ENCODE peak calls at places on chromosomes 6 and 20, in seven cellular contexts. One of them, this sample, is unnamed.

GRCh38 chr6:53300656-53301551 is 47.8 kb downstream of the ELOVL5 start:
- DNase-seq in suprapubic skin: no peak
- DNase-seq in A549: no peak
- DNase-seq in transverse colon: no peak
- DNase-seq in K562: no peak
- DNase-seq in ovary: no peak
- DNase-seq in sigmoid colon: no peak
- DNase-seq in this sample: no peak

GRCh38 chr20:13274311-13274965 is 53.4 kb downstream of the ISM1 start:
- DNase-seq in A549: no peak
- DNase-seq in sigmoid colon: no peak
- DNase-seq in suprapubic skin: no peak
- DNase-seq in ovary: no peak
- DNase-seq in K562: no peak
- DNase-seq in transverse colon: no peak
- DNase-seq in this sample: no peak

GRCh38 chr20:53773792-53774371 is 180.2 kb upstream of the ZNF217 start:
- DNase-seq in suprapubic skin: no peak
- DNase-seq in ovary: no peak
- DNase-seq in K562: no peak
- DNase-seq in transverse colon: no peak
- DNase-seq in A549: peak
- DNase-seq in sigmoid colon: no peak
- DNase-seq in this sample: no peak

GRCh38 chr6:154410215-154410614 is 53.6 kb upstream of the IPCEF1 start:
- DNase-seq in ovary: no peak
- DNase-seq in suprapubic skin: no peak
- DNase-seq in sigmoid colon: no peak
- DNase-seq in transverse colon: no peak
- DNase-seq in K562: no peak
- DNase-seq in A549: no peak
- DNase-seq in this sample: no peak

GRCh38 chr20:63567382-63568169 is 6.5 kb downstream of the HELZ2 start:
- DNase-seq in A549: no peak
- DNase-seq in transverse colon: peak
- DNase-seq in ovary: no peak
- DNase-seq in suprapubic skin: no peak
- DNase-seq in sigmoid colon: no peak
- DNase-seq in K562: no peak
- DNase-seq in this sample: no peak

GRCh38 chr20:62368629-62369507 is 1.8 kb upstream of the LAMA5 start:
- DNase-seq in transverse colon: peak
- DNase-seq in K562: peak
- DNase-seq in suprapubic skin: no peak
- DNase-seq in ovary: no peak
- DNase-seq in sigmoid colon: peak
- DNase-seq in A549: no peak
- DNase-seq in this sample: peak

GRCh38 chr6:166419268-166419667 is 36.5 kb upstream of the MPC1 start:
- DNase-seq in suprapubic skin: no peak
- DNase-seq in sigmoid colon: no peak
- DNase-seq in A549: no peak
- DNase-seq in ovary: no peak
- DNase-seq in K562: no peak
- DNase-seq in transverse colon: peak
- DNase-seq in this sample: no peak

GRCh38 chr20:10536531-10536930 is 101.4 kb downstream of the SLX4IP start:
- DNase-seq in suprapubic skin: no peak
- DNase-seq in A549: no peak
- DNase-seq in sigmoid colon: no peak
- DNase-seq in K562: no peak
- DNase-seq in transverse colon: no peak
- DNase-seq in ovary: no peak
- DNase-seq in this sample: no peak

GRCh38 chr20:63273635-63274380 is 1.2 kb downstream of the ARFGAP1 start:
- DNase-seq in transverse colon: no peak
- DNase-seq in sigmoid colon: no peak
- DNase-seq in A549: peak
- DNase-seq in suprapubic skin: no peak
- DNase-seq in ovary: no peak
- DNase-seq in K562: peak
- DNase-seq in this sample: no peak

GRCh38 chr20:46835418-46835817 is 59.2 kb upstream of the EYA2 start:
- DNase-seq in sigmoid colon: no peak
- DNase-seq in suprapubic skin: no peak
- DNase-seq in ovary: no peak
- DNase-seq in K562: no peak
- DNase-seq in transverse colon: no peak
- DNase-seq in A549: no peak
- DNase-seq in this sample: no peak

GRCh38 chr20:9407805-9408421 is 106.5 kb upstream of the LAMP5 start:
- DNase-seq in sigmoid colon: no peak
- DNase-seq in A549: peak
- DNase-seq in suprapubic skin: no peak
- DNase-seq in K562: peak
- DNase-seq in transverse colon: peak
- DNase-seq in ovary: peak
- DNase-seq in this sample: peak

GRCh38 chr6:151763938-151764680 is 43.4 kb upstream of the ESR1 start:
- DNase-seq in A549: peak
- DNase-seq in sigmoid colon: peak
- DNase-seq in K562: peak
- DNase-seq in transverse colon: peak
- DNase-seq in suprapubic skin: peak
- DNase-seq in ovary: peak
- DNase-seq in this sample: peak

GRCh38 chr6:90005048-90005827 is 111.0 kb downstream of the GJA10 start:
- DNase-seq in transverse colon: peak
- DNase-seq in suprapubic skin: no peak
- DNase-seq in K562: no peak
- DNase-seq in sigmoid colon: no peak
- DNase-seq in A549: no peak
- DNase-seq in ovary: no peak
- DNase-seq in this sample: no peak

GRCh38 chr6:38646166-38646565 is 6.4 kb upstream of the BTBD9 start:
- DNase-seq in sigmoid colon: no peak
- DNase-seq in K562: no peak
- DNase-seq in transverse colon: no peak
- DNase-seq in A549: no peak
- DNase-seq in ovary: no peak
- DNase-seq in suprapubic skin: no peak
- DNase-seq in this sample: no peak

GRCh38 chr6:5179917-5180316 is 80.8 kb downstream of the LYRM4 start:
- DNase-seq in suprapubic skin: no peak
- DNase-seq in sigmoid colon: no peak
- DNase-seq in A549: no peak
- DNase-seq in ovary: no peak
- DNase-seq in K562: no peak
- DNase-seq in transverse colon: no peak
- DNase-seq in this sample: no peak

GRCh38 chr20:50085481-50086365 is 27.2 kb downstream of the UBE2V1 start:
- DNase-seq in transverse colon: peak
- DNase-seq in K562: peak
- DNase-seq in A549: peak
- DNase-seq in ovary: peak
- DNase-seq in sigmoid colon: no peak
- DNase-seq in suprapubic skin: peak
- DNase-seq in this sample: peak

GRCh38 chr20:51220293-51220706 is 197.4 kb upstream of the KCNG1 start:
- DNase-seq in K562: peak
- DNase-seq in A549: peak
- DNase-seq in transverse colon: peak
- DNase-seq in suprapubic skin: no peak
- DNase-seq in sigmoid colon: no peak
- DNase-seq in ovary: no peak
- DNase-seq in this sample: peak

GRCh38 chr20:50356962-50357782 is 153.0 kb upstream of the PTPN1 start:
- DNase-seq in suprapubic skin: no peak
- DNase-seq in transverse colon: no peak
- DNase-seq in K562: no peak
- DNase-seq in ovary: no peak
- DNase-seq in sigmoid colon: peak
- DNase-seq in A549: no peak
- DNase-seq in this sample: no peak

GRCh38 chr20:46293084-46293483 is 15.2 kb downstream of the CDH22 start:
- DNase-seq in K562: peak
- DNase-seq in A549: peak
- DNase-seq in ovary: no peak
- DNase-seq in sigmoid colon: no peak
- DNase-seq in suprapubic skin: no peak
- DNase-seq in transverse colon: no peak
- DNase-seq in this sample: no peak

GRCh38 chr6:24534329-24534728 is 39.6 kb downstream of the ALDH5A1 start:
- DNase-seq in K562: no peak
- DNase-seq in A549: no peak
- DNase-seq in suprapubic skin: no peak
- DNase-seq in ovary: no peak
- DNase-seq in sigmoid colon: no peak
- DNase-seq in transverse colon: no peak
- DNase-seq in this sample: no peak

GRCh38 chr6:112296122-112296521 is 41.8 kb upstream of the LAMA4 start:
- DNase-seq in K562: no peak
- DNase-seq in transverse colon: no peak
- DNase-seq in A549: peak
- DNase-seq in suprapubic skin: no peak
- DNase-seq in sigmoid colon: no peak
- DNase-seq in ovary: no peak
- DNase-seq in this sample: no peak

GRCh38 chr6:117561128-117561527 is 41.2 kb downstream of the GOPC start:
- DNase-seq in suprapubic skin: no peak
- DNase-seq in sigmoid colon: no peak
- DNase-seq in transverse colon: no peak
- DNase-seq in ovary: no peak
- DNase-seq in A549: no peak
- DNase-seq in K562: no peak
- DNase-seq in this sample: no peak

GRCh38 chr20:63475209-63475608 is 2.8 kb upstream of the KCNQ2 start:
- DNase-seq in A549: no peak
- DNase-seq in transverse colon: no peak
- DNase-seq in suprapubic skin: no peak
- DNase-seq in ovary: no peak
- DNase-seq in sigmoid colon: no peak
- DNase-seq in K562: peak
- DNase-seq in this sample: no peak

GRCh38 chr6:45923831-45924391 is 91.7 kb downstream of the CLIC5 start:
- DNase-seq in K562: no peak
- DNase-seq in suprapubic skin: no peak
- DNase-seq in ovary: no peak
- DNase-seq in transverse colon: no peak
- DNase-seq in sigmoid colon: no peak
- DNase-seq in A549: no peak
- DNase-seq in this sample: no peak

GRCh38 chr6:132687306-132687705 is 26.5 kb downstream of the VNN1 start:
- DNase-seq in ovary: no peak
- DNase-seq in K562: no peak
- DNase-seq in sigmoid colon: no peak
- DNase-seq in A549: peak
- DNase-seq in transverse colon: no peak
- DNase-seq in suprapubic skin: no peak
- DNase-seq in this sample: no peak

GRCh38 chr6:132684267-132684666 is 25.3 kb upstream of the TAAR1 start:
- DNase-seq in sigmoid colon: no peak
- DNase-seq in A549: no peak
- DNase-seq in K562: no peak
- DNase-seq in ovary: no peak
- DNase-seq in transverse colon: no peak
- DNase-seq in suprapubic skin: no peak
- DNase-seq in this sample: no peak

GRCh38 chr6:132684998-132685397 is 26.0 kb upstream of the TAAR1 start:
- DNase-seq in A549: no peak
- DNase-seq in ovary: no peak
- DNase-seq in K562: no peak
- DNase-seq in sigmoid colon: no peak
- DNase-seq in suprapubic skin: no peak
- DNase-seq in transverse colon: no peak
- DNase-seq in this sample: no peak

GRCh38 chr6:132683543-132683942 is 24.6 kb upstream of the TAAR1 start:
- DNase-seq in transverse colon: no peak
- DNase-seq in K562: no peak
- DNase-seq in A549: no peak
- DNase-seq in suprapubic skin: no peak
- DNase-seq in ovary: no peak
- DNase-seq in sigmoid colon: no peak
- DNase-seq in this sample: no peak
- TF ChIP-seq EP300 in transverse colon: no peak
- TF ChIP-seq EP300 in K562: no peak
- TF ChIP-seq EP300 in A549: no peak
- TF ChIP-seq EP300 in suprapubic skin: no peak
- TF ChIP-seq EP300 in ovary: no peak
- TF ChIP-seq EP300 in sigmoid colon: no peak
- TF ChIP-seq EP300 in this sample: no peak

GRCh38 chr6:7145269-7146078 is 37.7 kb downstream of the RREB1 start:
- DNase-seq in K562: no peak
- DNase-seq in sigmoid colon: no peak
- DNase-seq in ovary: no peak
- DNase-seq in suprapubic skin: no peak
- DNase-seq in transverse colon: peak
- DNase-seq in A549: no peak
- DNase-seq in this sample: no peak
- TF ChIP-seq EP300 in K562: no peak
- TF ChIP-seq EP300 in sigmoid colon: no peak
- TF ChIP-seq EP300 in ovary: no peak
- TF ChIP-seq EP300 in suprapubic skin: no peak
- TF ChIP-seq EP300 in transverse colon: no peak
- TF ChIP-seq EP300 in A549: no peak
- TF ChIP-seq EP300 in this sample: no peak

GRCh38 chr6:125986956-125987617 is 747 bp downstream of the TRMT11 start:
- DNase-seq in ovary: no peak
- DNase-seq in A549: peak
- DNase-seq in K562: peak
- DNase-seq in suprapubic skin: no peak
- DNase-seq in sigmoid colon: no peak
- DNase-seq in transverse colon: no peak
- DNase-seq in this sample: peak
- TF ChIP-seq EP300 in ovary: no peak
- TF ChIP-seq EP300 in A549: no peak
- TF ChIP-seq EP300 in K562: no peak
- TF ChIP-seq EP300 in suprapubic skin: no peak
- TF ChIP-seq EP300 in sigmoid colon: no peak
- TF ChIP-seq EP300 in transverse colon: no peak
- TF ChIP-seq EP300 in this sample: no peak

DNA sequence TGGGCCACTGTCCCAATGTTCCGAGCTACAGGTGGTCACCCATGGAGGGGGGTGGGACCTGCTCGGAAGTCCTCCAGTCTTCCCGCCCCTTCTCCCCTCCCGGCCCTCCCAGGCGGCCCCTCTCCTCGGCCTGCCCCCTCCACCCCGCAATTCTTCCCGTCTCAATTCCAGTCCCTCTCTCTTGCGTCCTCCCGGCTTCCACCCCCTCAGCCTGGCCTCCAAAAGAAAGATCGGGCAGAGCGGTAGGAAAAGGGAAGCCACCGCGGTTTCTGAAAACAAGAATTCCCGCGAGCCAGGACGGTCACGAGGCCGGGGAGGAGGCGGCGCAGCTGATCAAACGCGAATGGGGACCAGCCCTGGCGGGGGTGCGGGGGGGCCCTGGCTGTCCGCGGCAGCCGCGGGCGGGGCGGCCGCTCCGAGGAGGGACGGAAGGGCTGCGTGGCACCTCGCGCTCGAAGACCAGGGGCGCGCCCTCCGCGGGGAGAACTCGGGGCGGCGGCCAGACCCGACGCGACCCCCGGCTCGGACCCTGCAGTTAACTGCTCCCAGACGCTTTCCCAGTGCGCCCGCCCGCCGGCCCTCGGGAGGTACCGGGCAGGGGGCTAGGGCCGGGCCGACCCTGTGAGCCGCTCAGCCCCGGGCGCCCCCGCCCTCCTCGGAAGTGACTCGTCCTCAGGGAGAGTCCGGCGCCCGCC is 1.0 kb downstream of the PXDC1 start:
- DNase-seq in A549: no peak
- DNase-seq in K562: peak
- DNase-seq in suprapubic skin: peak
- DNase-seq in ovary: peak
- DNase-seq in sigmoid colon: peak
- DNase-seq in transverse colon: peak
- DNase-seq in this sample: peak
- TF ChIP-seq EP300 in A549: no peak
- TF ChIP-seq EP300 in K562: no peak
- TF ChIP-seq EP300 in suprapubic skin: no peak
- TF ChIP-seq EP300 in ovary: no peak
- TF ChIP-seq EP300 in sigmoid colon: no peak
- TF ChIP-seq EP300 in transverse colon: no peak
- TF ChIP-seq EP300 in this sample: no peak

This sample was measured in SK-N-SH.